ENCODE peak calls at places on chromosomes 4 and X, in nine cellular contexts. L is A549; F is NT2/D1; D is CD8-positive, alpha-beta T cell; W is substantia nigra; E is NCI-H82; G is activated naive CD8-positive, alpha-beta T cell treated with anti-CD3 and anti-CD28 coated beads, Interleukin-2, amount 50 U/mL, for 24 hours; A is endothelial cell; C is epithelial cell of prostate. U is an unnamed sample.

GRCh38 chrX:37320541-37321203 is 28.5 kb upstream of the PRRG1 start:
- DNase-seq in L (no peak), F (no peak), D (no peak), W (no peak), E (no peak), G (no peak), A (no peak), C (no peak), U (no peak)

GRCh38 chr4:15690020-15690809 is 8.6 kb downstream of the FAM200B start:
- DNase-seq in L (peak), F (peak), D (no peak), W (no peak), E (no peak), G (no peak), A (no peak), C (peak), U (no peak)

GRCh38 chr4:175070444-175070843 is 152.3 kb downstream of the ADAM29 start:
- DNase-seq in L (no peak), F (no peak), D (no peak), W (no peak), E (no peak), G (no peak), A (no peak), C (no peak), U (no peak)

GRCh38 chr4:76546282-76547166 is 111.5 kb downstream of the SHROOM3 start:
- DNase-seq in L (no peak), F (peak), D (no peak), W (no peak), E (peak), G (no peak), A (no peak), C (peak), U (no peak)

GRCh38 chrX:13646154-13646549 is 6.8 kb upstream of the TCEANC start:
- DNase-seq in L (peak), F (peak), D (peak), W (peak), E (peak), G (peak), A (peak), C (no peak), U (peak)

GRCh38 chr4:26321326-26322276 is 787 bp downstream of the RBPJ start:
- DNase-seq in L (peak), F (no peak), D (peak), W (peak), E (peak), G (peak), A (peak), C (no peak), U (no peak)

GRCh38 chr4:7904942-7905341 is 34.7 kb downstream of the AFAP1 start:
- DNase-seq in L (peak), F (no peak), D (no peak), W (no peak), E (no peak), G (no peak), A (no peak), C (no peak), U (no peak)

GRCh38 chrX:117835034-117835433 is 281.6 kb downstream of the KLHL13 start:
- DNase-seq in L (no peak), F (no peak), D (no peak), W (no peak), E (no peak), G (no peak), A (peak), C (no peak), U (no peak)

GRCh38 chr4:142845293-142846070 is 619 bp downstream of the INPP4B start:
- DNase-seq in L (peak), F (no peak), D (no peak), W (no peak), E (peak), G (peak), A (peak), C (no peak), U (no peak)

GRCh38 chr4:103415801-103416200 is 217.7 kb upstream of the CENPE start:
- DNase-seq in L (no peak), F (no peak), D (no peak), W (no peak), E (no peak), G (no peak), A (no peak), C (peak), U (no peak)

GRCh38 chrX:24993887-24994286 is 21.9 kb downstream of the ARX start:
- DNase-seq in L (no peak), F (no peak), D (no peak), W (no peak), E (no peak), G (no peak), A (no peak), C (no peak), U (no peak)

GRCh38 chrX:24117288-24117687 is 32.2 kb upstream of the ZFX start:
- DNase-seq in L (peak), F (no peak), D (no peak), W (peak), E (no peak), G (no peak), A (no peak), C (no peak), U (no peak)

GRCh38 chrX:113399501-113400192 is 559.0 kb upstream of the AMOT start:
- DNase-seq in L (no peak), F (no peak), D (no peak), W (no peak), E (no peak), G (no peak), A (no peak), C (no peak), U (no peak)

GRCh38 chrX:103941201-103941975 is 21.0 kb upstream of the TMSB15B start:
- DNase-seq in L (peak), F (no peak), D (no peak), W (no peak), E (peak), G (no peak), A (no peak), C (no peak), U (peak)

U was measured in K562.